ENCODE peak calls at places on chromosomes 6 and 20, in four cellular contexts. C is stimulated activated CD4-positive, alpha-beta T cell treated with anti-CD3 and anti-CD28 coated beads, Interleukin-2, amount 100 ng/mL, for 24 hours; N is naive B cell; E is heart right ventricle. G is an unnamed sample.

GRCh38 chr6:17907467-17908229 is 79.8 kb downstream of the KIF13A start:
- DNase-seq in C (no peak), N (no peak), E (peak; percentile 27), G (peak; percentile 10)

GRCh38 chr6:34723203-34723602 is 26.6 kb upstream of the ILRUN start:
- DNase-seq in C (no peak), N (no peak), E (no peak), G (no peak)

GRCh38 chr6:41922154-41922553 is 855 bp downstream of the BYSL start:
- DNase-seq in C (no peak), N (no peak), E (no peak), G (no peak)

GRCh38 chr6:80477591-80478370 is 371.3 kb downstream of the BCKDHB start:
- DNase-seq in C (no peak), N (no peak), E (no peak), G (no peak)

GRCh38 chr6:103587722-103588121 is 1272.0 kb downstream of the HACE1 start:
- DNase-seq in C (no peak), N (no peak), E (no peak), G (no peak)

GRCh38 chr20:10707791-10708190 is 34.0 kb upstream of the JAG1 start:
- DNase-seq in C (no peak), N (no peak), E (no peak), G (no peak)

GRCh38 chr6:33858804-33859203 is 55.0 kb upstream of the MLN start:
- DNase-seq in C (no peak), N (no peak), E (no peak), G (no peak)

GRCh38 chr20:61692476-61692875 is 373.2 kb downstream of the TAF4 start:
- DNase-seq in C (no peak), N (no peak), E (no peak), G (no peak)

GRCh38 chr6:90110971-90111370 is 185.7 kb downstream of the BACH2 start:
- DNase-seq in C (peak; percentile 51), N (no peak), E (no peak), G (no peak)

GRCh38 chr6:27812078-27812804 is 100.0 kb downstream of the OR2B2 start:
- DNase-seq in C (no peak), N (no peak), E (no peak), G (no peak)

GRCh38 chr6:109024368-109024767 is 70.3 kb downstream of the SESN1 start:
- DNase-seq in C (no peak), N (no peak), E (no peak), G (no peak)

GRCh38 chr6:24257282-24257681 is 100.6 kb downstream of the DCDC2 start:
- DNase-seq in C (no peak), N (no peak), E (no peak), G (no peak)

GRCh38 chr20:40499416-40499815 is 189.6 kb downstream of the MAFB start:
- DNase-seq in C (no peak), N (no peak), E (no peak), G (no peak)

GRCh38 chr6:118650500-118651281 is 700 bp downstream of the CEP85L start:
- DNase-seq in C (peak; percentile 53), N (peak; percentile 48), E (peak; percentile 53), G (peak; percentile 63)

GRCh38 chr6:138467901-138468300 is 31.4 kb downstream of the NHSL1 start:
- DNase-seq in C (no peak), N (no peak), E (no peak), G (no peak)

GRCh38 chr20:62598761-62599194 is 43.5 kb upstream of the SLCO4A1 start:
- DNase-seq in C (no peak), N (no peak), E (no peak), G (peak; percentile 70)

GRCh38 chr20:57874141-57874540 is 164.3 kb upstream of the PMEPA1 start:
- DNase-seq in C (peak; percentile 10), N (no peak), E (no peak), G (no peak)

GRCh38 chr6:43278524-43279078 is 19.5 kb upstream of the SLC22A7 start:
- DNase-seq in C (no peak), N (no peak), E (no peak), G (no peak)

GRCh38 chr20:8423482-8423881 is 291.4 kb downstream of the PLCB1 start:
- DNase-seq in C (no peak), N (no peak), E (no peak), G (no peak)

GRCh38 chr20:53157443-53158408 is 185.6 kb downstream of the TSHZ2 start:
- DNase-seq in C (peak; percentile 31), N (no peak), E (peak; percentile 23), G (peak; percentile 85)

GRCh38 chr6:158050107-158050735 is 68.6 kb downstream of the SYNJ2 start:
- DNase-seq in C (no peak), N (no peak), E (no peak), G (no peak)

GRCh38 chr20:20327756-20328155 is 40.1 kb upstream of the INSM1 start:
- DNase-seq in C (no peak), N (no peak), E (no peak), G (no peak)

GRCh38 chr20:20360464-20360863 is 7.4 kb upstream of the INSM1 start:
- DNase-seq in C (peak; percentile 49), N (no peak), E (no peak), G (peak; percentile 61)

GRCh38 chr6:97423190-97423589 is 140.2 kb upstream of the MMS22L start:
- DNase-seq in C (no peak), N (no peak), E (no peak), G (no peak)

GRCh38 chr6:2911171-2911570 is 8.1 kb upstream of the SERPINB9 start:
- DNase-seq in C (peak; percentile 13), N (peak; percentile 76), E (no peak), G (peak; percentile 65)

GRCh38 chr6:107132330-107132954 is 17.1 kb upstream of the BEND3 start:
- DNase-seq in C (peak; percentile 23), N (peak; percentile 27), E (no peak), G (peak; percentile 43)

GRCh38 chr6:42545226-42545773 is 18.5 kb upstream of the UBR2 start:
- DNase-seq in C (no peak), N (no peak), E (no peak), G (no peak)

G was measured in GM12865.